ENCODE peak calls at places on chromosomes 16 and 17, in seven cellular contexts. One of them, this sample, is unnamed.

GRCh38 chr17:75844530-75845057 is 390 bp upstream of the UNC13D start:
- DNase-seq in foreskin keratinocyte: peak; percentile 25
- DNase-seq in activated CD8-positive, alpha-beta T cell treated with anti-CD3 and anti-CD28 coated beads for 36 hours: peak; percentile 60
- DNase-seq in fibroblast of villous mesenchyme: no peak
- DNase-seq in lung: peak; percentile 87
- DNase-seq in suprapubic skin: peak; percentile 82
- DNase-seq in GM23338: no peak
- DNase-seq in this sample: no peak

GRCh38 chr16:84236671-84237070 is 3.1 kb downstream of the KCNG4 start:
- DNase-seq in fibroblast of villous mesenchyme: no peak
- DNase-seq in GM23338: no peak
- DNase-seq in lung: no peak
- DNase-seq in activated CD8-positive, alpha-beta T cell treated with anti-CD3 and anti-CD28 coated beads for 36 hours: no peak
- DNase-seq in foreskin keratinocyte: no peak
- DNase-seq in suprapubic skin: no peak
- DNase-seq in this sample: no peak

GRCh38 chr17:45380046-45380765 is 52.5 kb downstream of the ARHGAP27 start:
- DNase-seq in lung: no peak
- DNase-seq in activated CD8-positive, alpha-beta T cell treated with anti-CD3 and anti-CD28 coated beads for 36 hours: no peak
- DNase-seq in suprapubic skin: no peak
- DNase-seq in foreskin keratinocyte: no peak
- DNase-seq in GM23338: no peak
- DNase-seq in fibroblast of villous mesenchyme: no peak
- DNase-seq in this sample: no peak

GRCh38 chr16:55204923-55205322 is 119.1 kb upstream of the IRX6 start:
- DNase-seq in lung: no peak
- DNase-seq in suprapubic skin: no peak
- DNase-seq in activated CD8-positive, alpha-beta T cell treated with anti-CD3 and anti-CD28 coated beads for 36 hours: no peak
- DNase-seq in foreskin keratinocyte: no peak
- DNase-seq in GM23338: no peak
- DNase-seq in fibroblast of villous mesenchyme: no peak
- DNase-seq in this sample: no peak

GRCh38 chr17:48492401-48493298 is 38.2 kb downstream of the HOXB1 start:
- DNase-seq in fibroblast of villous mesenchyme: peak; percentile 68
- DNase-seq in activated CD8-positive, alpha-beta T cell treated with anti-CD3 and anti-CD28 coated beads for 36 hours: peak; percentile 70
- DNase-seq in foreskin keratinocyte: no peak
- DNase-seq in suprapubic skin: peak; percentile 85
- DNase-seq in GM23338: peak; percentile 72
- DNase-seq in lung: peak; percentile 50
- DNase-seq in this sample: peak; percentile 35

GRCh38 chr16:22075043-22075757 is 17.1 kb upstream of the VWA3A start:
- DNase-seq in activated CD8-positive, alpha-beta T cell treated with anti-CD3 and anti-CD28 coated beads for 36 hours: no peak
- DNase-seq in fibroblast of villous mesenchyme: no peak
- DNase-seq in foreskin keratinocyte: peak; percentile 45
- DNase-seq in GM23338: no peak
- DNase-seq in suprapubic skin: no peak
- DNase-seq in lung: no peak
- DNase-seq in this sample: no peak

GRCh38 chr17:27284811-27285415 is 9.0 kb upstream of the WSB1 start:
- DNase-seq in lung: no peak
- DNase-seq in foreskin keratinocyte: no peak
- DNase-seq in activated CD8-positive, alpha-beta T cell treated with anti-CD3 and anti-CD28 coated beads for 36 hours: no peak
- DNase-seq in fibroblast of villous mesenchyme: no peak
- DNase-seq in suprapubic skin: no peak
- DNase-seq in GM23338: no peak
- DNase-seq in this sample: no peak

GRCh38 chr17:8745586-8746500 is 1.2 kb upstream of the CCDC42 start:
- DNase-seq in activated CD8-positive, alpha-beta T cell treated with anti-CD3 and anti-CD28 coated beads for 36 hours: peak; percentile 83
- DNase-seq in fibroblast of villous mesenchyme: peak; percentile 60
- DNase-seq in foreskin keratinocyte: peak; percentile 18
- DNase-seq in lung: peak; percentile 70
- DNase-seq in GM23338: peak; percentile 70
- DNase-seq in suprapubic skin: no peak
- DNase-seq in this sample: peak; percentile 70

GRCh38 chr17:79925242-79925957 is 86.2 kb upstream of the CBX4 start:
- DNase-seq in suprapubic skin: no peak
- DNase-seq in GM23338: peak; percentile 45
- DNase-seq in foreskin keratinocyte: no peak
- DNase-seq in fibroblast of villous mesenchyme: no peak
- DNase-seq in activated CD8-positive, alpha-beta T cell treated with anti-CD3 and anti-CD28 coated beads for 36 hours: no peak
- DNase-seq in lung: peak; percentile 79
- DNase-seq in this sample: no peak

GRCh38 chr17:73248532-73248931 is 13.1 kb downstream of the CPSF4L start:
- DNase-seq in suprapubic skin: no peak
- DNase-seq in GM23338: no peak
- DNase-seq in activated CD8-positive, alpha-beta T cell treated with anti-CD3 and anti-CD28 coated beads for 36 hours: no peak
- DNase-seq in fibroblast of villous mesenchyme: no peak
- DNase-seq in foreskin keratinocyte: no peak
- DNase-seq in lung: no peak
- DNase-seq in this sample: no peak

GRCh38 chr17:73249700-73250099 is 12.0 kb downstream of the CPSF4L start:
- DNase-seq in suprapubic skin: no peak
- DNase-seq in GM23338: no peak
- DNase-seq in activated CD8-positive, alpha-beta T cell treated with anti-CD3 and anti-CD28 coated beads for 36 hours: no peak
- DNase-seq in lung: no peak
- DNase-seq in fibroblast of villous mesenchyme: no peak
- DNase-seq in foreskin keratinocyte: no peak
- DNase-seq in this sample: no peak

GRCh38 chr17:73251871-73252270 is 9.8 kb downstream of the CPSF4L start:
- DNase-seq in GM23338: no peak
- DNase-seq in activated CD8-positive, alpha-beta T cell treated with anti-CD3 and anti-CD28 coated beads for 36 hours: no peak
- DNase-seq in suprapubic skin: no peak
- DNase-seq in fibroblast of villous mesenchyme: no peak
- DNase-seq in foreskin keratinocyte: no peak
- DNase-seq in lung: no peak
- DNase-seq in this sample: no peak

GRCh38 chr17:73250851-73251640 is 10.6 kb downstream of the CPSF4L start:
- DNase-seq in lung: no peak
- DNase-seq in GM23338: no peak
- DNase-seq in suprapubic skin: no peak
- DNase-seq in foreskin keratinocyte: no peak
- DNase-seq in activated CD8-positive, alpha-beta T cell treated with anti-CD3 and anti-CD28 coated beads for 36 hours: no peak
- DNase-seq in fibroblast of villous mesenchyme: no peak
- DNase-seq in this sample: no peak

DNA sequence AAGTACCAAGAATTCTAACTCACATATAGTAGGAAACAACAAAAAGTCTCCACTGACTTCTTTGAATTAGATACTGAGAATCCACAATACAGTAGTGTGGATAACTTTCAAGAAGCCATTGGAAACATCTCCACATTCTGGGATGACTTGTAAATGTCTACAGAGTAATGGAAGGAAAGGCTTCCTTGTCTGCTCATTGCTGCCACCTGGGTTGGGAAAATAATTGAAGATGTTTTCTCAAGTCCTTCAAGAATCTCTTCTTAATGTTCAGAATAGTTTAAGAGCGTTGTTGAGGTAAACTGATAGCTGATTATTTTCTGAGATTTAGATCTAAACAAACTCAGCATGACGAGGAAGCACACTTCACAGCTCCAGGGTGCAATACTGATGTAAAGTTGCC is 14.0 kb downstream of the CPSF4L start:
- DNase-seq in suprapubic skin: no peak
- DNase-seq in activated CD8-positive, alpha-beta T cell treated with anti-CD3 and anti-CD28 coated beads for 36 hours: no peak
- DNase-seq in lung: no peak
- DNase-seq in foreskin keratinocyte: no peak
- DNase-seq in fibroblast of villous mesenchyme: peak; percentile 40
- DNase-seq in GM23338: no peak
- DNase-seq in this sample: no peak
- TF ChIP-seq CTCF in suprapubic skin: no peak
- TF ChIP-seq CTCF in activated CD8-positive, alpha-beta T cell treated with anti-CD3 and anti-CD28 coated beads for 36 hours: no peak
- TF ChIP-seq CTCF in lung: no peak
- TF ChIP-seq CTCF in foreskin keratinocyte: peak; percentile 42
- TF ChIP-seq CTCF in fibroblast of villous mesenchyme: peak; percentile 29
- TF ChIP-seq CTCF in GM23338: no peak
- TF ChIP-seq CTCF in this sample: no peak

DNA sequence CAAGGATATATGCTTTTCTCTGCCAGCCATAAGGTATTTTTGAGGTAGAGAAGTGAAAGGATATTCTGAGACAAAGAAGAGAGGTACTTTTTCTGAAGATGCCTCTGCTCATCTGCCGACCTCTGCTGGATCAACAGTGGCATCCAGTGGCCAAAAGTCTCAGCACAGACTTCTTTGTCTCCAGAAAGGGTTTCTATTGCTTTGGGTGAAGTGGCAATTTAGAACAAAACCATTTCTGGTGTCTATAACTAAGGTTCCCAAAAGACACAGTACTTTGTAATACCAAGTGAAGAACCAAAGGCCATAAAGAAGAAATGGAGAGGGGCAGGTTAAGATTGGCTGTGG is 155.2 kb upstream of the C17orf78 start:
- DNase-seq in foreskin keratinocyte: no peak
- DNase-seq in lung: no peak
- DNase-seq in activated CD8-positive, alpha-beta T cell treated with anti-CD3 and anti-CD28 coated beads for 36 hours: peak; percentile 43
- DNase-seq in fibroblast of villous mesenchyme: peak; percentile 55
- DNase-seq in GM23338: peak; percentile 60
- DNase-seq in suprapubic skin: no peak
- DNase-seq in this sample: no peak
- TF ChIP-seq CTCF in foreskin keratinocyte: peak; percentile 55
- TF ChIP-seq CTCF in lung: no peak
- TF ChIP-seq CTCF in activated CD8-positive, alpha-beta T cell treated with anti-CD3 and anti-CD28 coated beads for 36 hours: no peak
- TF ChIP-seq CTCF in fibroblast of villous mesenchyme: peak; percentile 71
- TF ChIP-seq CTCF in GM23338: peak; percentile 62
- TF ChIP-seq CTCF in suprapubic skin: no peak
- TF ChIP-seq CTCF in this sample: no peak

GRCh38 chr16:62194828-62195227 is 158.6 kb upstream of the CDH8 start:
- DNase-seq in lung: no peak
- DNase-seq in foreskin keratinocyte: no peak
- DNase-seq in fibroblast of villous mesenchyme: no peak
- DNase-seq in GM23338: peak; percentile 45
- DNase-seq in suprapubic skin: no peak
- DNase-seq in activated CD8-positive, alpha-beta T cell treated with anti-CD3 and anti-CD28 coated beads for 36 hours: no peak
- DNase-seq in this sample: no peak
- TF ChIP-seq CTCF in lung: no peak
- TF ChIP-seq CTCF in foreskin keratinocyte: peak; percentile 40
- TF ChIP-seq CTCF in fibroblast of villous mesenchyme: no peak
- TF ChIP-seq CTCF in GM23338: peak; percentile 58
- TF ChIP-seq CTCF in suprapubic skin: no peak
- TF ChIP-seq CTCF in activated CD8-positive, alpha-beta T cell treated with anti-CD3 and anti-CD28 coated beads for 36 hours: no peak
- TF ChIP-seq CTCF in this sample: no peak

DNA sequence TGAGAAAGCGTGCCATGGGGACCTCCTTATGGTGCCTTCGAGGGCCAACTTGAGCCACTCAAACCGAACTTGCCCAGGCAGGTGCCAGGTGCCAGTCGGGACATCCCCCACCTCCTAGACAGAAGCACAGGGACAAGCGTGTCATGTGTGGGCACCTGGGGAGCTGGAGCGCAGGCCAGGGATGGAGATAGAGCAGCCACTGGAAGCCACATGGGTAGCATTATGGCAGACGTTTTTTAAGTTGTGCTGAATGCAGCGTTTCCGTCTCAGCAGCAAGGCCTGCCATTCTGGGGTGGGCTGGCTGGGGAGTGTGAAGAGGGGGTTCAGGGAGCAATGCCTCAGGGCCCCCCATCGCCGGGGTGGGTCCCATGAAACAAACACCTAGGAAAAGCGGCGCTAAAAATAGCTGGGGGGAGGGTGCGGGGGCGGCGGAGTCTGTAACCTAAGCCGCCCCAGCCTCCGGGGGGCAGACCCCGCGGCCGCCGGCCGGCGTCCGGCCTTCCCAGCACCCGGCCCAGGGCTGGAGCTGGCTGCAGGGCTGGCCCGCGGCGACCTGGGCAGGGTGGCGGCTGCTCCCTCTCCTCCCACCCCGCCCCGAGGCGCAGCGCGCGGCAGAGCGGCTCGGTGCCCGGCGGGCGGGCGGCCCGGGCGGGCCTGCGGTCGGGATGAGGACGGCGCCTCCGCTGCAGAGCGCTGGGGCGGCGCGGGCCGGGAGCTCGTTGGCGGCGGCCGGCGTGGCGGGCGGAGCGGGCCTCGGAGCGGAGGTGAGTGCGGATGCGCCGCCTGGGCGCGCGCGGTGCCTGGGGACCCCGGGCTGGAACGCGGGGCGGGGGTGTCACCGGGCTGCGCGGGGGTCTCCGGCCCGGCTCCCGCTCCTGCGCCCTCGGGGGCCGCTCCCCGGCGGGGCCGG is at the start of gene ZNF469:
- DNase-seq in activated CD8-positive, alpha-beta T cell treated with anti-CD3 and anti-CD28 coated beads for 36 hours: no peak
- DNase-seq in GM23338: peak; percentile 57
- DNase-seq in suprapubic skin: no peak
- DNase-seq in foreskin keratinocyte: no peak
- DNase-seq in lung: no peak
- DNase-seq in fibroblast of villous mesenchyme: peak; percentile 29
- DNase-seq in this sample: no peak
- TF ChIP-seq CTCF in activated CD8-positive, alpha-beta T cell treated with anti-CD3 and anti-CD28 coated beads for 36 hours: no peak
- TF ChIP-seq CTCF in GM23338: no peak
- TF ChIP-seq CTCF in suprapubic skin: no peak
- TF ChIP-seq CTCF in foreskin keratinocyte: no peak
- TF ChIP-seq CTCF in lung: no peak
- TF ChIP-seq CTCF in fibroblast of villous mesenchyme: no peak
- TF ChIP-seq CTCF in this sample: no peak

GRCh38 chr17:78314683-78315354 is 45.1 kb downstream of the SOCS3 start:
- DNase-seq in foreskin keratinocyte: no peak
- DNase-seq in fibroblast of villous mesenchyme: no peak
- DNase-seq in GM23338: peak; percentile 38
- DNase-seq in suprapubic skin: no peak
- DNase-seq in lung: no peak
- DNase-seq in activated CD8-positive, alpha-beta T cell treated with anti-CD3 and anti-CD28 coated beads for 36 hours: peak; percentile 52
- DNase-seq in this sample: no peak
- TF ChIP-seq CTCF in foreskin keratinocyte: no peak
- TF ChIP-seq CTCF in fibroblast of villous mesenchyme: peak; percentile 7
- TF ChIP-seq CTCF in GM23338: peak; percentile 47
- TF ChIP-seq CTCF in suprapubic skin: peak; percentile 1
- TF ChIP-seq CTCF in lung: no peak
- TF ChIP-seq CTCF in activated CD8-positive, alpha-beta T cell treated with anti-CD3 and anti-CD28 coated beads for 36 hours: no peak
- TF ChIP-seq CTCF in this sample: no peak

DNA sequence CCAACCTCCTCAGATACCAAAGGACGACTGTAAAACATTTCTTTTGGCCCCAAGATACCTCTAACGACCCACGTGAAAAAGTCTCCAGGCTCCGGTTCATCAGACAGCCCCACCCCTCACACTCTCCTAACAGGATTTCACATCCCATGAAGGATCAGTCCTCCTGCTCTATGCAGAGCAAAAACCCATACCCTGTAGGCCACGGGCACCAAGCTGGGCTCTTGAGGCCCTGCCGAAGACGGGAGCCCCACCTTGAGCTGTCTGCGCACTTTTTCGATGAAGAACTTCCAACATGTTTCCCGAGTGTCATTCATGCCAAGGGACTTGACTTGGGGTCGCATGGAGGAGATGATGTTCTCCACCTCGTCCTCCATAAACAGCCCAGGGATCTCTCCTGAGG is 89.9 kb downstream of the PGS1 start:
- DNase-seq in foreskin keratinocyte: no peak
- DNase-seq in activated CD8-positive, alpha-beta T cell treated with anti-CD3 and anti-CD28 coated beads for 36 hours: no peak
- DNase-seq in fibroblast of villous mesenchyme: no peak
- DNase-seq in lung: no peak
- DNase-seq in GM23338: no peak
- DNase-seq in suprapubic skin: no peak
- DNase-seq in this sample: no peak
- TF ChIP-seq CTCF in foreskin keratinocyte: no peak
- TF ChIP-seq CTCF in activated CD8-positive, alpha-beta T cell treated with anti-CD3 and anti-CD28 coated beads for 36 hours: no peak
- TF ChIP-seq CTCF in fibroblast of villous mesenchyme: no peak
- TF ChIP-seq CTCF in lung: no peak
- TF ChIP-seq CTCF in GM23338: no peak
- TF ChIP-seq CTCF in suprapubic skin: no peak
- TF ChIP-seq CTCF in this sample: no peak

GRCh38 chr17:34025179-34025551 is 229.9 kb upstream of the CCL2 start:
- DNase-seq in lung: no peak
- DNase-seq in suprapubic skin: no peak
- DNase-seq in activated CD8-positive, alpha-beta T cell treated with anti-CD3 and anti-CD28 coated beads for 36 hours: no peak
- DNase-seq in foreskin keratinocyte: no peak
- DNase-seq in GM23338: no peak
- DNase-seq in fibroblast of villous mesenchyme: no peak
- DNase-seq in this sample: no peak
- TF ChIP-seq CTCF in lung: no peak
- TF ChIP-seq CTCF in suprapubic skin: no peak
- TF ChIP-seq CTCF in activated CD8-positive, alpha-beta T cell treated with anti-CD3 and anti-CD28 coated beads for 36 hours: no peak
- TF ChIP-seq CTCF in foreskin keratinocyte: no peak
- TF ChIP-seq CTCF in GM23338: no peak
- TF ChIP-seq CTCF in fibroblast of villous mesenchyme: no peak
- TF ChIP-seq CTCF in this sample: no peak

GRCh38 chr16:11972128-11972527 is 4.4 kb upstream of the SNX29 start:
- DNase-seq in lung: no peak
- DNase-seq in suprapubic skin: no peak
- DNase-seq in activated CD8-positive, alpha-beta T cell treated with anti-CD3 and anti-CD28 coated beads for 36 hours: no peak
- DNase-seq in foreskin keratinocyte: no peak
- DNase-seq in GM23338: peak; percentile 66
- DNase-seq in fibroblast of villous mesenchyme: peak; percentile 58
- DNase-seq in this sample: no peak
- TF ChIP-seq CTCF in lung: no peak
- TF ChIP-seq CTCF in suprapubic skin: no peak
- TF ChIP-seq CTCF in activated CD8-positive, alpha-beta T cell treated with anti-CD3 and anti-CD28 coated beads for 36 hours: no peak
- TF ChIP-seq CTCF in foreskin keratinocyte: peak; percentile 49
- TF ChIP-seq CTCF in GM23338: peak; percentile 53
- TF ChIP-seq CTCF in fibroblast of villous mesenchyme: peak; percentile 30
- TF ChIP-seq CTCF in this sample: no peak